ENCODE peak calls at places on chromosomes 12 and 14, in nine cellular contexts. D is NCI-H187; M is keratinocyte; G is amniotic stem cell; P is lung microvascular endothelial cell; R is GM13976; S is CD4-positive, alpha-beta T cell; I is frontal cortex; Q is fibroblast of the aortic adventitia. B is an unnamed sample.

GRCh38 chr14:78829274-78829673 is 659.1 kb downstream of the NRXN3 start:
- DNase-seq in D (no peak), M (no peak), G (no peak), P (no peak), R (no peak), S (no peak), I (no peak), Q (no peak), B (no peak)

GRCh38 chr12:113152835-113153814 is 3.6 kb downstream of the CFAP73 start:
- DNase-seq in D (peak; percentile 41), M (no peak), G (peak; percentile 38), P (peak; percentile 81), R (peak; percentile 87), S (peak; percentile 59), I (peak; percentile 89), Q (peak; percentile 64), B (peak; percentile 79)

GRCh38 chr14:85088231-85088630 is 441.7 kb upstream of the FLRT2 start:
- DNase-seq in D (no peak), M (peak; percentile 11), G (no peak), P (no peak), R (no peak), S (no peak), I (no peak), Q (peak; percentile 69), B (no peak)

GRCh38 chr14:23478109-23478698 is 8.7 kb downstream of the NGDN start:
- DNase-seq in D (peak; percentile 31), M (peak; percentile 25), G (no peak), P (peak; percentile 74), R (peak; percentile 52), S (peak; percentile 44), I (peak; percentile 15), Q (peak; percentile 87), B (no peak)

GRCh38 chr12:2687058-2687457 is 107.7 kb upstream of the FKBP4 start:
- DNase-seq in D (no peak), M (no peak), G (no peak), P (no peak), R (no peak), S (no peak), I (no peak), Q (no peak), B (no peak)

GRCh38 chr14:98368916-98369315 is 903.1 kb downstream of the BCL11B start:
- DNase-seq in D (no peak), M (no peak), G (no peak), P (no peak), R (no peak), S (no peak), I (no peak), Q (no peak), B (no peak)

GRCh38 chr14:92539419-92539818 is 25.8 kb downstream of the RIN3 start:
- DNase-seq in D (no peak), M (no peak), G (no peak), P (no peak), R (no peak), S (no peak), I (no peak), Q (no peak), B (no peak)

GRCh38 chr12:69897744-69898143 is 72.7 kb downstream of the MYRFL start:
- DNase-seq in D (no peak), M (peak; percentile 60), G (no peak), P (peak; percentile 70), R (no peak), S (no peak), I (no peak), Q (peak; percentile 73), B (no peak)

GRCh38 chr14:90439874-90440442 is 43.1 kb downstream of the CALM1 start:
- DNase-seq in D (peak; percentile 47), M (no peak), G (no peak), P (no peak), R (no peak), S (no peak), I (no peak), Q (no peak), B (no peak)

GRCh38 chr14:41859336-41859735 is 252.7 kb downstream of the LRFN5 start:
- DNase-seq in D (no peak), M (no peak), G (no peak), P (no peak), R (no peak), S (no peak), I (no peak), Q (peak; percentile 14), B (no peak)

GRCh38 chr12:124460771-124461170 is 106.6 kb downstream of the NCOR2 start:
- DNase-seq in D (no peak), M (no peak), G (no peak), P (no peak), R (no peak), S (no peak), I (no peak), Q (no peak), B (no peak)

GRCh38 chr14:23217032-23217431 is 20.7 kb upstream of the RNF212B start:
- DNase-seq in D (no peak), M (no peak), G (no peak), P (no peak), R (no peak), S (no peak), I (no peak), Q (no peak), B (no peak)

B was measured in D721Med.